ENCODE peak calls at places on chromosomes 3 and 15, in six cellular contexts. S is suprapubic skin, X is HFF-Myc, U is psoas muscle, Z is AG04450, M is tibial nerve. I is an unnamed sample.

GRCh38 chr3:196789773-196790419 is 50.2 kb downstream of the PAK2 start:
- DNase-seq in X (no peak), Z (no peak), M (no peak), U (no peak), S (no peak), I (peak)

GRCh38 chr15:66617137-66618090 is 51.6 kb upstream of the LCTL start:
- DNase-seq in U (peak), Z (peak), M (peak), X (no peak), S (no peak), I (peak)

GRCh38 chr3:160287666-160288065 is 62.4 kb downstream of the C3orf80 start:
- DNase-seq in U (no peak), S (no peak), M (no peak), Z (no peak), X (no peak), I (no peak)

GRCh38 chr3:122458992-122459391 is 43.1 kb upstream of the WDR5B start:
- DNase-seq in X (peak), S (no peak), M (no peak), U (no peak), Z (peak), I (peak)

GRCh38 chr15:101479851-101480612 is 9.5 kb downstream of the PCSK6 start:
- DNase-seq in U (no peak), Z (no peak), S (no peak), X (no peak), M (no peak), I (no peak)

GRCh38 chr3:135412475-135412874 is 553.1 kb upstream of the PPP2R3A start:
- DNase-seq in U (no peak), S (no peak), X (no peak), M (no peak), Z (no peak), I (no peak)

GRCh38 chr3:172641291-172641690 is 69.6 kb downstream of the NCEH1 start:
- DNase-seq in S (no peak), X (no peak), Z (no peak), U (no peak), M (no peak), I (no peak)

GRCh38 chr3:38984731-38985130 is 67.0 kb downstream of the SCN11A start:
- DNase-seq in X (no peak), Z (no peak), U (no peak), S (no peak), M (no peak), I (no peak)

GRCh38 chr3:193885832-193886231 is 250.1 kb upstream of the HES1 start:
- DNase-seq in U (no peak), M (no peak), Z (no peak), S (no peak), X (no peak), I (no peak)

GRCh38 chr3:183845608-183846288 is 20.4 kb upstream of the MAP6D1 start:
- DNase-seq in M (no peak), X (no peak), U (no peak), S (no peak), Z (no peak), I (peak)

GRCh38 chr3:154668187-154668586 is 238.2 kb upstream of the GPR149 start:
- DNase-seq in S (no peak), U (no peak), Z (no peak), X (no peak), M (no peak), I (no peak)

GRCh38 chr3:175476489-175476888 is 617.4 kb downstream of the NAALADL2 start:
- DNase-seq in Z (no peak), M (no peak), S (no peak), X (no peak), U (no peak), I (no peak)

GRCh38 chr3:139439278-139439677 is 37.0 kb downstream of the RBP2 start:
- DNase-seq in M (no peak), S (no peak), U (no peak), X (no peak), Z (no peak), I (no peak)

GRCh38 chr3:56801151-56801596 is 575 bp downstream of the ARHGEF3 start:
- DNase-seq in X (no peak), M (no peak), U (no peak), S (no peak), Z (no peak), I (no peak)

GRCh38 chr3:197024881-197025735 is 4.5 kb downstream of the MELTF start:
- DNase-seq in Z (no peak), X (no peak), U (no peak), M (no peak), S (no peak), I (no peak)

GRCh38 chr3:119649764-119650163 is 10.6 kb downstream of the POPDC2 start:
- DNase-seq in S (no peak), U (no peak), Z (no peak), X (no peak), M (no peak), I (peak)

GRCh38 chr15:73105064-73105463 is 52.8 kb downstream of the NEO1 start:
- DNase-seq in X (no peak), S (no peak), U (no peak), Z (no peak), M (no peak), I (no peak)

GRCh38 chr3:168220609-168221008 is 124.9 kb upstream of the GOLIM4 start:
- DNase-seq in S (no peak), Z (no peak), M (no peak), X (no peak), U (no peak), I (no peak)

GRCh38 chr3:86990734-86991481 is at the start of gene VGLL3:
- DNase-seq in U (peak), X (peak), Z (peak), S (peak), M (peak), I (no peak)

GRCh38 chr3:196322-197153 is at the start of gene CHL1:
- DNase-seq in X (no peak), S (peak), M (no peak), Z (no peak), U (peak), I (no peak)

GRCh38 chr3:11610044-11610671 is 33.6 kb downstream of the VGLL4 start:
- DNase-seq in Z (no peak), U (peak), M (no peak), S (no peak), X (no peak), I (no peak)

GRCh38 chr3:55690746-55691540 is 203.8 kb upstream of the WNT5A start:
- DNase-seq in U (no peak), S (no peak), Z (no peak), X (no peak), M (no peak), I (no peak)

GRCh38 chr3:46733026-46733800 is 15.5 kb upstream of the PRSS50 start:
- DNase-seq in M (no peak), U (no peak), Z (no peak), X (no peak), S (no peak), I (peak)

GRCh38 chr3:190225186-190225692 is 97.0 kb downstream of the CLDN1 start:
- DNase-seq in X (no peak), M (peak), Z (no peak), U (no peak), S (no peak), I (peak)

GRCh38 chr3:19662516-19662915 is 271.5 kb downstream of the EFHB start:
- DNase-seq in S (no peak), X (no peak), U (no peak), Z (no peak), M (no peak), I (no peak)

GRCh38 chr3:183394150-183394549 is 34.3 kb downstream of the MCF2L2 start:
- DNase-seq in M (no peak), U (no peak), Z (no peak), X (no peak), S (no peak), I (peak)

GRCh38 chr3:60079076-60079475 is 1029.3 kb upstream of the CFAP20DC start:
- DNase-seq in U (no peak), M (no peak), S (no peak), X (no peak), Z (no peak), I (no peak)

GRCh38 chr3:141288331-141288990 is 56.8 kb downstream of the PXYLP1 start:
- DNase-seq in X (no peak), S (no peak), U (no peak), M (no peak), Z (no peak), I (no peak)

GRCh38 chr3:27392950-27393679 is 23.9 kb upstream of the NEK10 start:
- DNase-seq in M (no peak), X (no peak), Z (no peak), U (no peak), S (no peak), I (no peak)

GRCh38 chr3:30915782-30916181 is 21.3 kb upstream of the GADL1 start:
- DNase-seq in S (no peak), X (no peak), M (no peak), Z (no peak), U (no peak), I (no peak)

GRCh38 chr15:26967719-26968269 is 3.2 kb upstream of the GABRG3 start:
- DNase-seq in Z (no peak), X (no peak), U (no peak), M (no peak), S (no peak), I (no peak)
- TF ChIP-seq CTCF in Z (no peak), X (no peak), U (no peak), M (no peak), S (no peak), I (no peak)

GRCh38 chr3:134369231-134369741 is 5.0 kb downstream of the AMOTL2 start:
- DNase-seq in X (no peak), U (peak), Z (no peak), S (no peak), M (no peak), I (no peak)
- H3K4me3 ChIP-seq in X (no peak), U (peak), Z (peak), S (no peak), M (peak), I (no peak)

GRCh38 chr3:186930639-186931486 is 537 bp downstream of the ST6GAL1 start:
- DNase-seq in M (no peak), S (no peak), Z (no peak), U (peak), X (peak), I (peak)

GRCh38 chr3:186929186-186929585 is 1.1 kb upstream of the ST6GAL1 start:
- DNase-seq in X (no peak), Z (no peak), U (no peak), M (no peak), S (no peak), I (no peak)

GRCh38 chr3:186931487-186932280 is 1.4 kb downstream of the ST6GAL1 start:
- DNase-seq in S (no peak), M (no peak), U (no peak), X (peak), Z (no peak), I (peak)

GRCh38 chr3:186929676-186930075 is 650 bp upstream of the ST6GAL1 start:
- DNase-seq in S (no peak), M (no peak), U (no peak), Z (no peak), X (no peak), I (no peak)

DNA sequence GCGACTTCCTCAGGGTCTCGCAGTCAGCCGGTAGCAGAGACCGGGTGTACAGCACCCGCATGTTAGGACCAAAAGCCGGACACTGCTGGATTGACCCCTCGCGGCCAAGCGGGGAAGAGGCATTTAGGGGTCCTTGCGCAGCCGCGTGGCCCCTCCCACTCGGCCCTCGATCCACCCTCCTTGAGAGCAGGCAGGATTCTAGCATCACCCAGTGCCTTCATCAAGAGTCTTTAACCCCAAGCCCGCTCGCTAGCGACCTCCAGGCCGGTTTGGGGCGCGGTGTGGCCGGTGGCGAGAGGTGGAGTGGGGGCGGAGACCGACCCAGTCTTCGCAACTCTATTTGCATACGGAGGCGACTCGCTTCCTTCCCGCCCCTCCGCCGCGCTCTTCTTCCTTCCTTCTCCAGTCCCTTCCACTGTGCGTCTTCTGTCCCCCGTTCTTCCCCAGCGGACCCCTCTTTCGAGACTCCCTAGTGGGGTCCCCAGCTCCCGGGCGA is at the start of gene ST6GAL1:
- DNase-seq in S (no peak), Z (no peak), X (peak), U (peak), M (no peak), I (peak)
- TF ChIP-seq CTCF in S (peak), Z (peak), X (peak), U (peak), M (peak), I (peak)

DNA sequence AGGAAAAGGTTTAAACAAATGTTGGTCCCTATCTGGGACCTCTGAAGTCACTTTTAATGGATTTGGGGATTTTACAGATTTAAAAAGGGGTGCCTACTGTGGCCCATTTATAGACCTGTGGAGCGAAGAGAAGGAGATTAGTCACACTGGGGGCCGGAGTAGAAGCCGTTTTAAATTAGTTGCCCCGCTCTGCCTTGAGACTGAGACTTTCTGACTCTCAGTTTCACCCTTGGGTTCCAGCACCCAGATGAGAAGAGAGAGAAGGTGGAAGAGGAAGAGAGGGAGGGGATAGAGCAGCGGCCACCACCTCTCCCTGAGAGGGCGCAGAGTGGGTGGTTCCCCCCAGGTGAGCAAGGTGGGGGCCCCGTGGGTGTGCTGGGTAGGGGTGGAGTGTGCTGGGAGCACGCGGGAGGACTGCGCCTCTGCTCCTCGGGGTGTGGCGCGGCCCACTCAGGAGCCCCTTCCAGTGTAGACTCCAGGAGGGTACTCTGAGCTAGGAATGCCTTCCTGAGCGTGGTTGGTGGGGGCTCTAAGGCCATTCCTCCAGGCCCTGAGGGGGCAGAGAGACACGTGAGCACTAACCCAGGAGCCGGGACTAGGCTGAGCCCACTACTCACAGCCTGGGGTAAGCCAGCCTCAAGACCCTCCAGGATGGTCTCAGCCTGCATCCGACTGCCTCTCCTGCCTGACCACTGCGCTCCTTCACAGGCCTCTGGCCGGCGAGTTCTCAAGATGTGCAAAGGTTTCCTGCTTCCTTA is 32.6 kb upstream of the RAB6B start:
- DNase-seq in Z (no peak), S (peak), M (no peak), U (no peak), X (no peak), I (no peak)
- H3K4me3 ChIP-seq in Z (no peak), S (peak), M (peak), U (peak), X (no peak), I (no peak)

DNA sequence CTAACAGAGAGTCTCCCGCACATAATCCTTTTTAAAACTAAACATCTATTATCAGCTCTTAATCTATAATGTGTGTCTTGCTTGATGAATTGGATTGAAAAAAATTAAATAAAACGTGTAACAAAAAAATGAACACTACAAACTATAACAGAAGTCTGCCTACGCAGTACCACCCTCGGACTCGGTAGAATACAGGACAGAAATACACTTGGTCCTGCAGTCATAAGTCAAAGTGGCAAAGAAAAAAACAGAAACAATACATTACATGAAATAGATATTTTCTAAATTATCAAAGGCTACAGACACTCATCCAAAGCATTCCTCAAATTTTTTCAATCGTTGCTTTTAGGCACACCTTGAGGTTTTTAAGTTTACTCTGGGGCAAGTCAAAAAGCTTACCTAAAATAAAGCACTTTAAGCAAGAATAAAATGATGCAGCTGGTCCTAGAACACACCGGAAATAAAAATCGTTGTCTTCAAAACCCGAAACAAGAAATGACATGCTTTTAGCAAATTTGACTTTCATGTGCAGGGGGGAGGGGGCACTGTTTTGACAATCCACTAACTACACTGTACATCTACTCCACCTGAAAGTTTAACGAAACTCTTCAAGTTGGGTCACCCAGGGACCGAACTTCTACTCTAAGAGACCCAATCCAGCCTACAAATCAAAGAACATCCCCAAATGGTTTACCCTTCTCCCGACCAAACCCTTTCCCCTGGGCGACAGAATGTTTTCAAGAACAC is 1.3 kb downstream of the ADAM10 start:
- DNase-seq in X (no peak), U (no peak), S (no peak), Z (no peak), M (no peak), I (no peak)
- TF ChIP-seq CTCF in X (no peak), U (no peak), S (no peak), Z (no peak), M (no peak), I (no peak)

GRCh38 chr3:111998661-111999641 is at the start of gene TAGLN3:
- DNase-seq in M (no peak), U (peak), X (no peak), Z (no peak), S (no peak), I (peak)
- H3K4me3 ChIP-seq in M (peak), U (peak), X (peak), Z (peak), S (peak), I (peak)

DNA sequence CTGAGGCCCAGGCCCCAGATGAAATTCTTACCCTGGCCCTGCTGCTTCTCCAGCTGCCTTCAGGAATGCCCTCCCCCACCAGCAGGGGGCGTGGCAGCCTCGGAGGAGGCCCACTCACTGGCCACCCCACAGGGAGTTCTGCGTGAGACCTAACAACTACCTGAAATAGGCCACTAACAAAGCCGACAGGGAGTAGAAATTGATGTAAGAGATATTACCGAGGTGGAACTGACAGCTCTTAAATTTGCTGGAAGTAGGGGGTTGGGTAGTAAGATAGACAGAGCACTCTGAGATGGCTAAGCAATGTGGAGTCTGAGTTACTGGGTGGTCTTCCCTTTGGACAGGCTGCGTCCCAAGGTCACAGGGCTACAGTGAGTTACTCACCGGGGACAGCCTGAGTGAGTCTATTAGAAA is 240.8 kb downstream of the SHOX2 start:
- DNase-seq in Z (no peak), M (no peak), X (no peak), U (no peak), S (no peak), I (no peak)
- TF ChIP-seq CTCF in Z (peak), M (no peak), X (peak), U (peak), S (peak), I (peak)

GRCh38 chr3:48747703-48748102 is 30.7 kb upstream of the IP6K2 start:
- DNase-seq in M (no peak), Z (no peak), X (no peak), U (peak), S (no peak), I (no peak)
- H3K4me3 ChIP-seq in M (no peak), Z (no peak), X (no peak), U (no peak), S (no peak), I (no peak)

GRCh38 chr15:88193415-88193814 is 63.1 kb downstream of the NTRK3 start:
- DNase-seq in M (no peak), U (no peak), X (no peak), Z (no peak), S (no peak), I (no peak)
- TF ChIP-seq CTCF in M (no peak), U (no peak), X (no peak), Z (no peak), S (no peak), I (no peak)

I was measured in bronchial epithelial cell.